ENCODE peak calls at places on chromosomes 4 and X, in six cellular contexts. S is trophoblast cell, V is IMR-90, P is neuronal stem cell, U is mesendoderm, G is H1. L is an unnamed sample. For H3K36me3, the result is how much of the 10 kb centered on the place peaks cover.

GRCh38 chr4:158875455-158875854 is 106.6 kb downstream of the FNIP2 start:
- DNase-seq in P (no peak), G (no peak), U (no peak), V (no peak), S (no peak), L (no peak)

GRCh38 chr4:64682481-64682880 is 273.2 kb upstream of the TECRL start:
- DNase-seq in G (no peak), V (no peak), S (no peak), U (no peak), P (no peak), L (no peak)

GRCh38 chrX:31929366-31929765 is 857.5 kb upstream of the FTHL17 start:
- DNase-seq in U (no peak), V (no peak), S (no peak), G (no peak), P (no peak), L (no peak)

GRCh38 chr4:150366487-150366999 is 215.4 kb upstream of the MAB21L2 start:
- DNase-seq in S (no peak), P (peak), G (no peak), U (peak), V (no peak), L (no peak)

GRCh38 chrX:22445880-22446279 is 173.2 kb downstream of the CBLL2 start:
- DNase-seq in G (no peak), V (no peak), U (no peak), P (no peak), S (no peak), L (no peak)

GRCh38 chrX:119529355-119530276 is 35.6 kb downstream of the STEEP1 start:
- DNase-seq in P (no peak), U (no peak), S (no peak), G (no peak), V (no peak), L (no peak)

GRCh38 chr4:16045687-16046086 is 38.1 kb downstream of the PROM1 start:
- DNase-seq in P (no peak), U (no peak), G (no peak), S (no peak), V (no peak), L (no peak)

GRCh38 chr4:183631577-183632198 is 27.3 kb downstream of the RWDD4 start:
- DNase-seq in U (no peak), V (no peak), P (no peak), G (no peak), S (no peak), L (no peak)

GRCh38 chr4:168955674-168956073 is 54.4 kb downstream of the CBR4 start:
- DNase-seq in U (no peak), S (no peak), P (no peak), G (no peak), V (no peak), L (peak)

GRCh38 chr4:184355111-184355604 is 119.2 kb downstream of the IRF2 start:
- DNase-seq in P (no peak), G (no peak), U (no peak), V (peak), S (peak), L (peak)

GRCh38 chr4:177380730-177381287 is 61.4 kb downstream of the AGA start:
- DNase-seq in S (peak), V (no peak), G (peak), P (no peak), U (peak), L (peak)

GRCh38 chr4:1767058-1767769 is 25.9 kb upstream of the FGFR3 start:
- DNase-seq in V (peak), P (peak), U (peak), G (no peak), S (no peak), L (no peak)

GRCh38 chrX:114774691-114775090 is 190.8 kb downstream of the HTR2C start:
- DNase-seq in S (peak), P (no peak), G (no peak), U (peak), V (no peak), L (no peak)

GRCh38 chrX:115972717-115973116 is 197.8 kb upstream of the AGTR2 start:
- DNase-seq in S (no peak), P (no peak), U (peak), G (no peak), V (no peak), L (peak)

GRCh38 chr4:82372874-82373815 is 646 bp downstream of the HNRNPD start:
- DNase-seq in G (peak), U (peak), P (peak), V (peak), S (peak), L (peak)
- H3K4ac ChIP-seq in G (peak), U (peak), P (peak), V (peak), S (peak), L (peak)

GRCh38 chr4:122766950-122767349 is 34.4 kb downstream of the BBS12 start:
- DNase-seq in V (no peak), U (no peak), P (no peak), S (no peak), G (no peak), L (no peak)

GRCh38 chr4:122764808-122765189 is 32.3 kb downstream of the BBS12 start:
- DNase-seq in G (no peak), S (peak), V (peak), U (no peak), P (no peak), L (peak)

GRCh38 chr4:122764071-122764807 is 31.7 kb downstream of the BBS12 start:
- DNase-seq in P (no peak), S (peak), V (peak), U (no peak), G (no peak), L (peak)

GRCh38 chr4:122765702-122766352 is 33.3 kb downstream of the BBS12 start:
- DNase-seq in P (no peak), V (peak), S (no peak), U (no peak), G (no peak), L (peak)

GRCh38 chr4:122766353-122766705 is 33.8 kb downstream of the BBS12 start:
- DNase-seq in U (no peak), S (no peak), G (no peak), V (no peak), P (no peak), L (no peak)
- H3K36me3 ChIP-seq in U (under half), S (under half), G (under half), V (under half), P (under half), L (under half)

GRCh38 chrX:153400146-153401132 is 711 bp downstream of the PNMA6E start:
- DNase-seq in G (peak), U (peak), P (peak), V (no peak), S (peak), L (peak)

GRCh38 chrX:153405426-153405825 is 4.3 kb upstream of the PNMA6E start:
- DNase-seq in S (no peak), P (no peak), V (no peak), G (no peak), U (no peak), L (no peak)

GRCh38 chrX:153397256-153397960 is 3.7 kb downstream of the PNMA6E start:
- DNase-seq in V (no peak), U (no peak), S (no peak), P (no peak), G (no peak), L (no peak)

GRCh38 chrX:153398275-153398960 is 2.7 kb downstream of the PNMA6E start:
- DNase-seq in V (no peak), P (no peak), U (no peak), G (no peak), S (no peak), L (no peak)

GRCh38 chrX:153401133-153401764 is at the start of gene PNMA6E:
- DNase-seq in P (no peak), G (no peak), U (peak), S (no peak), V (no peak), L (no peak)
- H3K4ac ChIP-seq in P (no peak), G (no peak), U (no peak), S (no peak), V (no peak), L (no peak)

DNA sequence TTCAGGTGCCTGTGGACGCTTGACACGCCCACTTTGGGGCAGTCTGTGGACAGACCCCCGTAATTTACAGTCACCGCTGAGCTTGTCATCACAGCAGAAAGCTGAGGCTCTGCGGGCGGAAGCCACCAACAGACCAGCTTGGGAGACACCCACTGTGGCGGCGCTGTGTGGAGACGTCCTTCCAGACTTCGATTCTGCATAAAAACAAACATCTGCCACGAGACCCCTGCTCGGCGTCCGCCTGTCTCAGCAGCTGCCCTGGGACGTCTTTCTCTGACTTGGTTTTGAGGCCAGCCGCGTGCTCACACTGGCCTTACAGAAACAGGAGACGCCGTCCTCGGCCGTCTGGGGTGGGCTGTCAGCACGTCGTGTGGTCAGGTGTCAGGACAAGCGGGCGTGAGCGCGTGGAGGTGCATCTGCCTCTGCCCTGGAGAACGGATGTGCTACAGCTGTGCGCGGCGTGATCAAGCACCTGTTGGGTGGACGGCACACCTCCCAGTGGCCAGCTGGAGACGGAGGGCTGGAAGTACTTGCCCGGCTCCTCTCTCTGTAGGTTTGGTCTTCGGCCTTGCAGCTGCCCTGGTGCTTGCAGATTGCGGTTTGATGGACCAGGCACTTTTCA is 37.5 kb downstream of the PIGG start:
- DNase-seq in S (no peak), V (no peak), P (no peak), U (no peak), G (no peak), L (no peak)
- H3K36me3 ChIP-seq in S (half or more), V (under half), P (half or more), U (under half), G (under half), L (half or more)

L was measured in mesenchymal stem cell.